ENCODE peak calls at places on chromosome 22, in nine cellular contexts. One of them, this sample, is unnamed.

GRCh38 chr22:44567846-44568493 is 69.9 kb upstream of the RTL6 start:
- DNase-seq in SK-N-SH: no peak
- DNase-seq in tibial artery: peak
- DNase-seq in neural progenitor cell: no peak
- DNase-seq in astrocyte of the spinal cord: peak
- DNase-seq in body of pancreas: peak
- DNase-seq in fibroblast of mammary gland: peak
- DNase-seq in thoracic aorta: no peak
- DNase-seq in upper lobe of right lung: peak
- DNase-seq in this sample: peak

GRCh38 chr22:23713696-23714595 is 23.1 kb downstream of the RGL4 start:
- DNase-seq in thoracic aorta: no peak
- DNase-seq in astrocyte of the spinal cord: no peak
- DNase-seq in SK-N-SH: no peak
- DNase-seq in body of pancreas: no peak
- DNase-seq in upper lobe of right lung: no peak
- DNase-seq in fibroblast of mammary gland: no peak
- DNase-seq in tibial artery: no peak
- DNase-seq in neural progenitor cell: no peak
- DNase-seq in this sample: no peak

GRCh38 chr22:48424201-48424627 is 1403.5 kb downstream of the BRD1 start:
- DNase-seq in neural progenitor cell: no peak
- DNase-seq in SK-N-SH: no peak
- DNase-seq in astrocyte of the spinal cord: no peak
- DNase-seq in body of pancreas: no peak
- DNase-seq in tibial artery: peak
- DNase-seq in upper lobe of right lung: peak
- DNase-seq in fibroblast of mammary gland: no peak
- DNase-seq in thoracic aorta: no peak
- DNase-seq in this sample: no peak

GRCh38 chr22:17396531-17396930 is 27.3 kb downstream of the CECR2 start:
- DNase-seq in fibroblast of mammary gland: no peak
- DNase-seq in upper lobe of right lung: no peak
- DNase-seq in body of pancreas: no peak
- DNase-seq in SK-N-SH: no peak
- DNase-seq in neural progenitor cell: no peak
- DNase-seq in tibial artery: no peak
- DNase-seq in astrocyte of the spinal cord: no peak
- DNase-seq in thoracic aorta: no peak
- DNase-seq in this sample: peak

GRCh38 chr22:27699676-27700075 is 101.9 kb downstream of the MN1 start:
- DNase-seq in fibroblast of mammary gland: no peak
- DNase-seq in tibial artery: no peak
- DNase-seq in body of pancreas: no peak
- DNase-seq in upper lobe of right lung: no peak
- DNase-seq in SK-N-SH: peak
- DNase-seq in thoracic aorta: no peak
- DNase-seq in neural progenitor cell: no peak
- DNase-seq in astrocyte of the spinal cord: no peak
- DNase-seq in this sample: no peak

GRCh38 chr22:19750666-19751490 is 9.7 kb upstream of the TBX1 start:
- DNase-seq in SK-N-SH: no peak
- DNase-seq in tibial artery: no peak
- DNase-seq in thoracic aorta: no peak
- DNase-seq in body of pancreas: no peak
- DNase-seq in astrocyte of the spinal cord: peak
- DNase-seq in neural progenitor cell: no peak
- DNase-seq in upper lobe of right lung: no peak
- DNase-seq in fibroblast of mammary gland: no peak
- DNase-seq in this sample: no peak

GRCh38 chr22:37282385-37282677 is at the start of gene CYTH4:
- DNase-seq in neural progenitor cell: no peak
- DNase-seq in upper lobe of right lung: peak
- DNase-seq in SK-N-SH: no peak
- DNase-seq in thoracic aorta: no peak
- DNase-seq in fibroblast of mammary gland: no peak
- DNase-seq in astrocyte of the spinal cord: no peak
- DNase-seq in body of pancreas: peak
- DNase-seq in tibial artery: peak
- DNase-seq in this sample: no peak

GRCh38 chr22:22923379-22923778 is 35.8 kb downstream of the IGLL5 start:
- DNase-seq in fibroblast of mammary gland: no peak
- DNase-seq in astrocyte of the spinal cord: no peak
- DNase-seq in tibial artery: no peak
- DNase-seq in neural progenitor cell: no peak
- DNase-seq in body of pancreas: no peak
- DNase-seq in upper lobe of right lung: no peak
- DNase-seq in thoracic aorta: no peak
- DNase-seq in SK-N-SH: no peak
- DNase-seq in this sample: no peak

GRCh38 chr22:19959043-19959586 is 17.5 kb upstream of the TXNRD2 start:
- DNase-seq in astrocyte of the spinal cord: peak
- DNase-seq in body of pancreas: peak
- DNase-seq in neural progenitor cell: peak
- DNase-seq in SK-N-SH: peak
- DNase-seq in fibroblast of mammary gland: peak
- DNase-seq in tibial artery: peak
- DNase-seq in upper lobe of right lung: peak
- DNase-seq in thoracic aorta: peak
- DNase-seq in this sample: peak

GRCh38 chr22:21991309-21991596 is 8.7 kb upstream of the TOP3B start:
- DNase-seq in astrocyte of the spinal cord: no peak
- DNase-seq in SK-N-SH: no peak
- DNase-seq in tibial artery: no peak
- DNase-seq in neural progenitor cell: no peak
- DNase-seq in thoracic aorta: no peak
- DNase-seq in body of pancreas: no peak
- DNase-seq in fibroblast of mammary gland: no peak
- DNase-seq in upper lobe of right lung: no peak
- DNase-seq in this sample: no peak

GRCh38 chr22:47544696-47545095 is 782.2 kb downstream of the TBC1D22A start:
- DNase-seq in astrocyte of the spinal cord: no peak
- DNase-seq in neural progenitor cell: no peak
- DNase-seq in SK-N-SH: no peak
- DNase-seq in fibroblast of mammary gland: no peak
- DNase-seq in thoracic aorta: no peak
- DNase-seq in upper lobe of right lung: no peak
- DNase-seq in body of pancreas: no peak
- DNase-seq in tibial artery: no peak
- DNase-seq in this sample: no peak

GRCh38 chr22:38397189-38398097 is 57.6 kb downstream of the KCNJ4 start:
- DNase-seq in upper lobe of right lung: peak
- DNase-seq in SK-N-SH: no peak
- DNase-seq in fibroblast of mammary gland: peak
- DNase-seq in thoracic aorta: no peak
- DNase-seq in neural progenitor cell: peak
- DNase-seq in astrocyte of the spinal cord: peak
- DNase-seq in tibial artery: peak
- DNase-seq in body of pancreas: peak
- DNase-seq in this sample: peak

GRCh38 chr22:17845790-17846189 is 71.5 kb upstream of the BID start:
- DNase-seq in fibroblast of mammary gland: no peak
- DNase-seq in tibial artery: no peak
- DNase-seq in neural progenitor cell: no peak
- DNase-seq in thoracic aorta: no peak
- DNase-seq in body of pancreas: no peak
- DNase-seq in astrocyte of the spinal cord: no peak
- DNase-seq in SK-N-SH: peak
- DNase-seq in upper lobe of right lung: no peak
- DNase-seq in this sample: no peak

GRCh38 chr22:40128989-40129388 is 48.7 kb upstream of the TNRC6B start:
- DNase-seq in neural progenitor cell: no peak
- DNase-seq in thoracic aorta: no peak
- DNase-seq in fibroblast of mammary gland: no peak
- DNase-seq in upper lobe of right lung: no peak
- DNase-seq in tibial artery: no peak
- DNase-seq in astrocyte of the spinal cord: no peak
- DNase-seq in body of pancreas: peak
- DNase-seq in SK-N-SH: no peak
- DNase-seq in this sample: no peak

GRCh38 chr22:44389926-44390925 is 77.5 kb upstream of the SHISAL1 start:
- DNase-seq in body of pancreas: no peak
- DNase-seq in tibial artery: peak
- DNase-seq in SK-N-SH: peak
- DNase-seq in upper lobe of right lung: peak
- DNase-seq in astrocyte of the spinal cord: no peak
- DNase-seq in neural progenitor cell: no peak
- DNase-seq in fibroblast of mammary gland: no peak
- DNase-seq in thoracic aorta: no peak
- DNase-seq in this sample: no peak

GRCh38 chr22:48660795-48661740 is 1166.6 kb downstream of the BRD1 start:
- DNase-seq in upper lobe of right lung: no peak
- DNase-seq in fibroblast of mammary gland: no peak
- DNase-seq in tibial artery: no peak
- DNase-seq in thoracic aorta: no peak
- DNase-seq in neural progenitor cell: peak
- DNase-seq in body of pancreas: no peak
- DNase-seq in astrocyte of the spinal cord: no peak
- DNase-seq in SK-N-SH: no peak
- DNase-seq in this sample: no peak

GRCh38 chr22:44755956-44756361 is 3.6 kb downstream of the ARHGAP8 start:
- DNase-seq in neural progenitor cell: no peak
- DNase-seq in astrocyte of the spinal cord: no peak
- DNase-seq in upper lobe of right lung: no peak
- DNase-seq in fibroblast of mammary gland: no peak
- DNase-seq in thoracic aorta: no peak
- DNase-seq in tibial artery: no peak
- DNase-seq in SK-N-SH: no peak
- DNase-seq in body of pancreas: peak
- DNase-seq in this sample: peak

GRCh38 chr22:39859903-39860588 is 33.5 kb downstream of the ENTHD1 start:
- DNase-seq in tibial artery: no peak
- DNase-seq in upper lobe of right lung: no peak
- DNase-seq in SK-N-SH: no peak
- DNase-seq in fibroblast of mammary gland: no peak
- DNase-seq in astrocyte of the spinal cord: no peak
- DNase-seq in neural progenitor cell: no peak
- DNase-seq in thoracic aorta: no peak
- DNase-seq in body of pancreas: no peak
- DNase-seq in this sample: no peak

DNA sequence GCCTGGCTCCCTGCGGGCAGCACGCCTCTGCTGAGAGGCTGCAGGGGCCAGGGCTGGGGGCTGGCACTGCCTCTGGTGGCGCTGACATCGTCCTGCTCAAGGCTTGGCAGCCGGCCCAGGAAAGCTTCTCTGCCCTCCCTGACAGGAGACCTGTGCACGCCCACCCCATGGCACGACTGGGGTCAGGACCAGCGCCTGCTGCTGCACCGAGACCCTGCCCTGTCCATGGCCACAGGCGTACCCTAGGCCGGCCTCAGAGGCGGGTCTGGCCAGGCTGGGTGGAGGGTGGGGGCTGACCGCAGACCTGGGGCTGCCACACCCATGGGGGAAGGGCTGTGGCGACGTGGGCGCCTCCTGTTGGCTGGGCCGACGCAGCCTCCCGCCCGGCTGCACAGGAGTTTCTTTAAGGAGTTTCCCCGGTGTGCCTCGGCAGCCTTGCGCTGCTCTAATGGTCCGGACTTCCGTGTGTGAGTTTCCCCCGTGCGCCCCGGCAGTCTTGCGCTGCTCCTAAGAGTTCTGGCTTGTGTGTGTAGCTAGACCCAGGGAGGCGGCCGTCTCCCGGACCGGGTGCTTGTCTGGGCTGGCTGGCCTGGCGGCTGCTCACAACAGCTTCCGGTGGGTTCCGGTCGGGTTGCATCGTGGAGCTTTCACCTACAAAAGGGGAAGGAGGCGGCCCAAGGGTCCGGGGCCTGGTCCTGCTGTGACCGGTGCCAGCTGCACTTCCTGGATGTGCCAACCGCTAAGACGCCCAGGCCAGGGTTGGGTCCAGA is 4.7 kb downstream of the TRABD start:
- DNase-seq in tibial artery: peak
- DNase-seq in fibroblast of mammary gland: peak
- DNase-seq in astrocyte of the spinal cord: peak
- DNase-seq in upper lobe of right lung: peak
- DNase-seq in neural progenitor cell: peak
- DNase-seq in SK-N-SH: peak
- DNase-seq in thoracic aorta: no peak
- DNase-seq in body of pancreas: peak
- DNase-seq in this sample: peak
- TF ChIP-seq CTCF in tibial artery: peak
- TF ChIP-seq CTCF in fibroblast of mammary gland: no peak
- TF ChIP-seq CTCF in astrocyte of the spinal cord: peak
- TF ChIP-seq CTCF in upper lobe of right lung: peak
- TF ChIP-seq CTCF in neural progenitor cell: peak
- TF ChIP-seq CTCF in SK-N-SH: peak
- TF ChIP-seq CTCF in thoracic aorta: peak
- TF ChIP-seq CTCF in body of pancreas: peak
- TF ChIP-seq CTCF in this sample: peak

GRCh38 chr22:46373838-46374662 is 38.5 kb downstream of the TRMU start:
- DNase-seq in body of pancreas: no peak
- DNase-seq in fibroblast of mammary gland: no peak
- DNase-seq in SK-N-SH: no peak
- DNase-seq in neural progenitor cell: no peak
- DNase-seq in tibial artery: no peak
- DNase-seq in upper lobe of right lung: no peak
- DNase-seq in astrocyte of the spinal cord: peak
- DNase-seq in thoracic aorta: no peak
- DNase-seq in this sample: no peak
- H3K4me3 ChIP-seq in body of pancreas: no peak
- H3K4me3 ChIP-seq in fibroblast of mammary gland: no peak
- H3K4me3 ChIP-seq in SK-N-SH: no peak
- H3K4me3 ChIP-seq in neural progenitor cell: no peak
- H3K4me3 ChIP-seq in tibial artery: no peak
- H3K4me3 ChIP-seq in upper lobe of right lung: no peak
- H3K4me3 ChIP-seq in astrocyte of the spinal cord: no peak
- H3K4me3 ChIP-seq in thoracic aorta: no peak
- H3K4me3 ChIP-seq in this sample: no peak

DNA sequence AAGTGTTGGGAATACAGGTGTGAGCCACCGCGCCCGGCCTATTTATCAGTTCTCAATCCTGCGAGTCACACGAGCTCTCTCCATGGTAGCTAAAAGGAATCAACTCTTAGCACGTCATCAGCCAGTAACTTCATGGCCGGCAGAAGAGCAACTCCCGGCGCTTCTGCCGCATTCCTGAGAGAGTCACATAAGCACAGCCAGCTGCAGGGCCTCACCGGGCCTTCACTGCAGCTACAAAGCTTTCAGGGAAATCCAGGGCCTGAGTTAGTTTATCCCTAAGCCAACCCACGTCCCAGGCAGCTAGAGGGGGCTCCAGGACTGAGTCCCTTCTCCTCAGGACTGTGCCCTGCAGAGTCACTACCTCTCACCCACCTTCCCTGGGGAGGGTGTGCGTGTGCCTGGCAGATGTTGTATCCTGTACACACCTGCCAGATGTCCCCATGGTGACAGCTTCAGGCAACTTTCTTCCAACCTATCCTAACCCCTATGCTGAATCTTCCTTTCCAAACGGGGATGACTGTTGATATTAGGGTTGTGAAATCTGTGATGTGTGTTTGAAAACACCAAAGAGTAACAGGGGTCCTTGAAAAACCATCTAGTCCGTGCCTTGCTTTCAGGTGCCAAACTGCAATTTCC is 45.9 kb upstream of the ARFGAP3 start:
- DNase-seq in astrocyte of the spinal cord: peak
- DNase-seq in body of pancreas: no peak
- DNase-seq in SK-N-SH: no peak
- DNase-seq in tibial artery: no peak
- DNase-seq in neural progenitor cell: peak
- DNase-seq in upper lobe of right lung: no peak
- DNase-seq in fibroblast of mammary gland: peak
- DNase-seq in thoracic aorta: no peak
- DNase-seq in this sample: peak
- TF ChIP-seq CTCF in astrocyte of the spinal cord: peak
- TF ChIP-seq CTCF in body of pancreas: no peak
- TF ChIP-seq CTCF in SK-N-SH: no peak
- TF ChIP-seq CTCF in tibial artery: no peak
- TF ChIP-seq CTCF in neural progenitor cell: peak
- TF ChIP-seq CTCF in upper lobe of right lung: no peak
- TF ChIP-seq CTCF in fibroblast of mammary gland: no peak
- TF ChIP-seq CTCF in thoracic aorta: no peak
- TF ChIP-seq CTCF in this sample: peak

GRCh38 chr22:30804626-30805025 is 110.0 kb downstream of the OSBP2 start:
- DNase-seq in SK-N-SH: no peak
- DNase-seq in fibroblast of mammary gland: no peak
- DNase-seq in body of pancreas: no peak
- DNase-seq in upper lobe of right lung: no peak
- DNase-seq in thoracic aorta: no peak
- DNase-seq in neural progenitor cell: no peak
- DNase-seq in tibial artery: no peak
- DNase-seq in astrocyte of the spinal cord: no peak
- DNase-seq in this sample: no peak
- H3K4me3 ChIP-seq in SK-N-SH: no peak
- H3K4me3 ChIP-seq in fibroblast of mammary gland: no peak
- H3K4me3 ChIP-seq in body of pancreas: no peak
- H3K4me3 ChIP-seq in upper lobe of right lung: no peak
- H3K4me3 ChIP-seq in thoracic aorta: no peak
- H3K4me3 ChIP-seq in neural progenitor cell: no peak
- H3K4me3 ChIP-seq in tibial artery: no peak
- H3K4me3 ChIP-seq in astrocyte of the spinal cord: no peak
- H3K4me3 ChIP-seq in this sample: no peak

This sample was measured in hepatocyte.